ENCODE peak calls at places on chromosomes 12 and 14, in four cellular contexts. O, R, N and M are unnamed samples.
A peak's percentile ranks its signal among the peaks of the same experiment; 100 is the strongest.

GRCh38 chr14:100271247-100271939 is 32.4 kb downstream of the YY1 start:
- DNase-seq in O (no peak), R (peak; percentile 66), N (no peak), M (no peak)

GRCh38 chr12:52918351-52918750 is 13.5 kb upstream of the KRT8 start:
- DNase-seq in O (no peak), R (no peak), N (no peak), M (no peak)

GRCh38 chr12:68435816-68436215 is 103.7 kb upstream of the MDM1 start:
- DNase-seq in O (no peak), R (no peak), N (no peak), M (no peak)

GRCh38 chr12:105076098-105076497 is 8.2 kb downstream of the ALDH1L2 start:
- DNase-seq in O (no peak), R (no peak), N (no peak), M (no peak)

GRCh38 chr12:44960423-44960822 is 84.3 kb upstream of the NELL2 start:
- DNase-seq in O (no peak), R (no peak), N (no peak), M (no peak)

GRCh38 chr14:76985540-76986260 is 42.8 kb downstream of the IRF2BPL start:
- DNase-seq in O (no peak), R (no peak), N (no peak), M (no peak)

GRCh38 chr14:33587761-33588160 is 363.1 kb downstream of the EGLN3 start:
- DNase-seq in O (no peak), R (no peak), N (no peak), M (no peak)

GRCh38 chr12:122312926-122313325 is 46.6 kb upstream of the VPS33A start:
- DNase-seq in O (no peak), R (no peak), N (no peak), M (no peak)

GRCh38 chr12:68501226-68501625 is 109.5 kb upstream of the RAP1B start:
- DNase-seq in O (no peak), R (no peak), N (no peak), M (no peak)

GRCh38 chr14:68137704-68138619 is 318.4 kb downstream of the RAD51B start:
- DNase-seq in O (no peak), R (peak; percentile 77), N (peak; percentile 65), M (no peak)

GRCh38 chr14:104115691-104116543 is 22.5 kb upstream of the KIF26A start:
- DNase-seq in O (peak; percentile 61), R (no peak), N (no peak), M (no peak)

GRCh38 chr12:104520242-104520900 is 63.6 kb downstream of the CHST11 start:
- DNase-seq in O (no peak), R (no peak), N (no peak), M (no peak)

GRCh38 chr14:54087376-54087775 is 130.8 kb upstream of the BMP4 start:
- DNase-seq in O (no peak), R (no peak), N (no peak), M (no peak)

GRCh38 chr12:1246637-1247036 is 255.6 kb downstream of the ERC1 start:
- DNase-seq in O (no peak), R (no peak), N (no peak), M (no peak)

GRCh38 chr12:1252758-1253157 is 261.7 kb downstream of the ERC1 start:
- DNase-seq in O (no peak), R (no peak), N (no peak), M (no peak)

GRCh38 chr12:1256285-1256684 is 265.3 kb downstream of the ERC1 start:
- DNase-seq in O (no peak), R (no peak), N (no peak), M (no peak)

DNA sequence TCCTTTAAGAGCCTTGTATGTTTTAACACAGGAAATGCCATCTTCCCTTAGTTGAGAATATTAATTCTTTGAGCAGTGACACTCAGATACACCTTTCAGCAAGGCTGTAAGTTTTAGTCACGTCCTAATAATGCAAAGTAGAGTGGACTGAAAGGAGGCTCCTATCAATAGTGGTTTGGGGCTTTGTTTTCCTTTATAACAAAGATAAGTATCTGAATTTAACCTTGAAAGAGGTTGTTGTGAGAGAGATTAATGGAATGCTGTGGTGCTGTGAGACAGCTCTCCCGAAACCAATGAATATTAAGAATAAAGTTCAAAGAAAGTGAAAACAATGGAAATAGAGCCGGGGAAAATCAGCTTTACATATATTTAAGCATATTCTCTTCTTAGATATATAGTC is 259.6 kb downstream of the ERC1 start:
- DNase-seq in O (no peak), R (no peak), N (no peak), M (no peak)
- H3K27ac ChIP-seq in O (no peak overlapping the region), R (no peak overlapping the region), N (no peak overlapping the region), M (no peak overlapping the region)

GRCh38 chr12:57343703-57344378 is 87.0 kb downstream of the R3HDM2 start:
- DNase-seq in O (no peak), R (no peak), N (no peak), M (no peak)

GRCh38 chr12:57334219-57334618 is 83.2 kb upstream of the STAC3 start:
- DNase-seq in O (no peak), R (no peak), N (no peak), M (no peak)

GRCh38 chr12:57342207-57342691 is 88.6 kb downstream of the R3HDM2 start:
- DNase-seq in O (no peak), R (no peak), N (peak; percentile 93), M (no peak)

GRCh38 chr12:57341275-57341990 is 89.4 kb downstream of the R3HDM2 start:
- DNase-seq in O (no peak), R (no peak), N (peak; percentile 22), M (peak; percentile 5)

GRCh38 chr12:57340104-57340503 is 89.1 kb upstream of the STAC3 start:
- DNase-seq in O (peak; percentile 70), R (no peak), N (peak; percentile 36), M (peak; percentile 4)
- H3K27ac ChIP-seq in O (no peak overlapping the region), R (no peak overlapping the region), N (no peak overlapping the region), M (no peak overlapping the region)

GRCh38 chr12:41684997-41685396 is 459.7 kb downstream of the GXYLT1 start:
- DNase-seq in O (no peak), R (no peak), N (no peak), M (no peak)
- H3K27ac ChIP-seq in O (no peak overlapping the region), R (no peak overlapping the region), N (no peak overlapping the region), M (no peak overlapping the region)

DNA sequence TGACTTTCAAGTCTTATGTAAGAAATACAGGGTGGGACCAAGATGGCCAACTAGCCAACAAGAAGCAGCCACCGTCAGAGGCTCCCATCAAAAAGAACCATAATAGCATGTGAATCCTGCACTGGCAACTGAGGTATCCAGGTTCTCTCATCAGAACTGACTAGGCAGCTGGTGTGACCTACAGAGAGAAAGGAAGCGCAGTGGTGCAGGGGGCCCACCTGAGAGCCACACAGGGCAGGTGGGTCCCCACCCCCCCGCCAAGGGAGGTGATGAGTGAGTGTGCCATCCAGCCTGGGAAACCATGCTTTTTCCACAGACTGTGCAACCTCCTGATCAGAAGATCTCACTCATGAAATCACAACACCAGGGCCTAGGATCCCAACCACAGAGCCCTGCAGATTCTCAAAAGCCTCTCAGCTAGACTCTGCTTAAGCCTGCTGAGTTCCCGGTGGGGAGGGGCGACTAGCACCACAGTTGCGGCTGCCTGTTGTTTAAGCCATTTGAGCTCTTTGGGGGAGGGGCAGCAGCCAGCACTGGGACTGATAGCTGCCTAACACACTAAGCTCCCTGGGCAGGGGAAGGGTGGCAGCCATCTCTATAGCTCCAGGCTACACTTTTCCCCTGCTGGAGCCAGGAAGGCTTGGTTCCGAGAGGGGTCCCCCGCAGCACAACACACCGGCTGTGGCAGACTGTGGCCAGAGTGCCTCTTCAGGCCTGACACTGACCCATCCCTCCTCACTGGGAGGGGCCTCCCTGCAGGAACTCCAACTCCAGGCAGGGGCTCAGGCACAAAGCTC is 75.3 kb downstream of the GARIN6 start:
- DNase-seq in O (no peak), R (no peak), N (no peak), M (no peak)
- H3K27ac ChIP-seq in O (no peak overlapping the region), R (no peak overlapping the region), N (no peak overlapping the region), M (no peak overlapping the region)

DNA sequence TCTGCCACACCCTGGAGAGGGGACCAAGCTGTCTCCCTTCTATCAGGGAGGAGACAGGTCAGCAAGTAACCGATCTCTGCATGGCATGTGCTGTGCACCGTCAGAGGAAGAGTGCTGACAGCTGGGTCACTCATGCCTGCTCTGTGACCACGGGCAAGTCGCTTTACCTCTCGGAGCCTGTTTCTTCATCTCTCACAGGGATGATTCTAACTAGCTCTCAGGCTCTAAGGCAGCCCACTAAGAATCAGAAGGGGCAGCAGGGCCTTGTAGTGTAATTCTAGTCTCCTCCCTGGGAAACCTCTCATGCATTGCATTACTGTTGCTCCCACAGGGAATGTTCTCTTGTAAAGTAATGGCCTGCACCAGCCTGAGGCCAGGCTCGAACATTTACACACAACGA is 11.9 kb downstream of the CD9 start:
- DNase-seq in O (no peak), R (no peak), N (no peak), M (no peak)
- H3K27ac ChIP-seq in O (peak overlapping the region; percentile 92), R (no peak overlapping the region), N (peak overlapping the region; percentile 24), M (peak overlapping the region; percentile 58)